ENCODE peak calls at places on chromosomes 3 and 15, in seven cellular contexts. U is naive thymus-derived CD4-positive, alpha-beta T cell; L is cardiac muscle cell; D is hippocampal formation; Q is nephron progenitor cell; G is effector CD4-positive, alpha-beta T cell; E is cardiac fibroblast. F is an unnamed sample.

GRCh38 chr3:104437891-104438290 is 928.8 kb upstream of the ALCAM start:
- DNase-seq in Q (no peak), L (no peak), E (peak; percentile 59), U (no peak), G (no peak), D (peak; percentile 89), F (no peak)

GRCh38 chr3:72258786-72259185 is 473.8 kb upstream of the PROK2 start:
- DNase-seq in U (no peak), G (no peak), L (no peak), D (no peak), Q (no peak), E (no peak), F (no peak)

GRCh38 chr3:126542340-126543241 is 16.1 kb downstream of the C3orf22 start:
- DNase-seq in Q (no peak), U (no peak), G (no peak), D (no peak), L (no peak), E (no peak), F (no peak)

GRCh38 chr3:158768881-158769518 is 32.9 kb upstream of the MFSD1 start:
- DNase-seq in D (no peak), G (no peak), U (no peak), Q (no peak), E (peak; percentile 96), L (no peak), F (no peak)

GRCh38 chr3:124780356-124780755 is 50.1 kb downstream of the UMPS start:
- DNase-seq in Q (no peak), L (peak; percentile 32), U (no peak), G (no peak), D (no peak), E (peak; percentile 80), F (peak; percentile 5)

GRCh38 chr3:150620002-150620689 is 17.0 kb downstream of the SELENOT start:
- DNase-seq in Q (no peak), U (no peak), E (no peak), D (no peak), L (no peak), G (no peak), F (no peak)

GRCh38 chr3:168117853-168118313 is 22.2 kb upstream of the GOLIM4 start:
- DNase-seq in D (no peak), L (no peak), E (peak; percentile 80), U (no peak), Q (no peak), G (no peak), F (no peak)

GRCh38 chr3:10875914-10876313 is 59.9 kb downstream of the SLC6A11 start:
- DNase-seq in G (no peak), E (no peak), L (no peak), Q (no peak), D (no peak), U (no peak), F (no peak)

GRCh38 chr3:102471001-102471400 is 36.2 kb downstream of the ZPLD1 start:
- DNase-seq in D (no peak), L (no peak), Q (no peak), E (no peak), U (no peak), G (no peak), F (no peak)

GRCh38 chr15:67829647-67830504 is 4.6 kb downstream of the SKOR1 start:
- DNase-seq in D (no peak), E (no peak), Q (peak; percentile 14), L (no peak), G (no peak), U (no peak), F (no peak)

GRCh38 chr3:150020527-150020926 is 49.8 kb upstream of the PFN2 start:
- DNase-seq in U (no peak), G (no peak), Q (no peak), E (peak; percentile 59), D (no peak), L (no peak), F (no peak)

GRCh38 chr15:80957976-80958375 is 31.6 kb downstream of the MESD start:
- DNase-seq in U (no peak), D (no peak), L (no peak), Q (no peak), G (no peak), E (no peak), F (no peak)

GRCh38 chr3:124615896-124616543 is 114.2 kb upstream of the UMPS start:
- DNase-seq in G (no peak), D (no peak), E (no peak), U (no peak), L (peak; percentile 40), Q (no peak), F (no peak)

GRCh38 chr15:100058458-100058857 is 283.3 kb downstream of the ADAMTS17 start:
- DNase-seq in G (no peak), Q (no peak), E (no peak), L (no peak), U (no peak), D (no peak), F (no peak)

GRCh38 chr3:11661827-11662226 is 18.1 kb upstream of the VGLL4 start:
- DNase-seq in G (no peak), E (peak; percentile 90), Q (no peak), L (no peak), D (no peak), U (no peak), F (no peak)

GRCh38 chr15:41809121-41809520 is 18.8 kb upstream of the JMJD7 start:
- DNase-seq in U (no peak), L (no peak), E (no peak), D (no peak), G (no peak), Q (no peak), F (no peak)